ENCODE peak calls at places on chromosome 7, in nine cellular contexts. W, L, N, B, O, I, X, A and K are unnamed samples.

GRCh38 chr7:108630002-108630401 is 60.3 kb downstream of the DNAJB9 start:
- DNase-seq in W (no peak), L (no peak), N (no peak), B (peak; percentile 84), O (no peak), I (no peak), X (no peak), A (no peak), K (peak; percentile 57)

GRCh38 chr7:130476287-130477001 is 15.4 kb upstream of the MEST start:
- DNase-seq in W (no peak), L (no peak), N (no peak), B (no peak), O (no peak), I (no peak), X (no peak), A (no peak), K (no peak)

GRCh38 chr7:125563964-125564529 is 634.4 kb upstream of the POT1 start:
- DNase-seq in W (peak; percentile 26), L (peak; percentile 19), N (no peak), B (no peak), O (no peak), I (no peak), X (no peak), A (no peak), K (no peak)

GRCh38 chr7:49852619-49853462 is 79.4 kb downstream of the VWC2 start:
- DNase-seq in W (peak; percentile 64), L (peak; percentile 44), N (no peak), B (peak; percentile 88), O (peak; percentile 48), I (no peak), X (peak; percentile 23), A (no peak), K (peak; percentile 74)

GRCh38 chr7:100723732-100724275 is 3.5 kb downstream of the EPO start:
- DNase-seq in W (no peak), L (no peak), N (no peak), B (no peak), O (no peak), I (no peak), X (no peak), A (no peak), K (no peak)

GRCh38 chr7:28041508-28042314 is 138.9 kb downstream of the JAZF1 start:
- DNase-seq in W (no peak), L (peak; percentile 97), N (no peak), B (no peak), O (peak; percentile 66), I (no peak), X (no peak), A (no peak), K (no peak)

GRCh38 chr7:1220958-1221745 is 11.5 kb upstream of the UNCX start:
- DNase-seq in W (no peak), L (no peak), N (no peak), B (no peak), O (no peak), I (no peak), X (no peak), A (no peak), K (no peak)

GRCh38 chr7:50533849-50534248 is 31.4 kb downstream of the DDC start:
- DNase-seq in W (no peak), L (no peak), N (no peak), B (no peak), O (no peak), I (no peak), X (no peak), A (no peak), K (no peak)

GRCh38 chr7:95723583-95724180 is 48.7 kb upstream of the DYNC1I1 start:
- DNase-seq in W (peak; percentile 60), L (peak; percentile 57), N (no peak), B (peak; percentile 76), O (no peak), I (no peak), X (peak; percentile 57), A (peak; percentile 55), K (peak; percentile 64)

GRCh38 chr7:28418311-28418710 is 6.0 kb downstream of the CREB5 start:
- DNase-seq in W (no peak), L (no peak), N (no peak), B (peak; percentile 28), O (no peak), I (no peak), X (no peak), A (no peak), K (no peak)

GRCh38 chr7:155808551-155809331 is 3.5 kb downstream of the SHH start:
- DNase-seq in W (no peak), L (no peak), N (no peak), B (no peak), O (no peak), I (no peak), X (no peak), A (no peak), K (no peak)

GRCh38 chr7:94912085-94912484 is 4.7 kb downstream of the PPP1R9A start:
- DNase-seq in W (no peak), L (no peak), N (no peak), B (no peak), O (no peak), I (no peak), X (no peak), A (no peak), K (no peak)

GRCh38 chr7:73738220-73738611 is 386 bp downstream of the ABHD11 start:
- DNase-seq in W (peak; percentile 64), L (peak; percentile 55), N (peak; percentile 73), B (peak; percentile 52), O (no peak), I (peak; percentile 33), X (peak; percentile 33), A (no peak), K (peak; percentile 69)

GRCh38 chr7:44294325-44295069 is 30.9 kb downstream of the CAMK2B start:
- DNase-seq in W (no peak), L (no peak), N (peak; percentile 31), B (no peak), O (no peak), I (no peak), X (no peak), A (no peak), K (peak; percentile 0)

GRCh38 chr7:46311951-46312350 is 390.9 kb upstream of the IGFBP3 start:
- DNase-seq in W (no peak), L (no peak), N (no peak), B (no peak), O (no peak), I (no peak), X (no peak), A (no peak), K (no peak)

GRCh38 chr7:100504887-100505611 is 21.3 kb downstream of the NYAP1 start:
- DNase-seq in W (no peak), L (no peak), N (no peak), B (no peak), O (no peak), I (no peak), X (no peak), A (no peak), K (no peak)

GRCh38 chr7:28355553-28356319 is 56.6 kb upstream of the CREB5 start:
- DNase-seq in W (no peak), L (no peak), N (no peak), B (no peak), O (no peak), I (no peak), X (no peak), A (no peak), K (no peak)

GRCh38 chr7:149670288-149670687 is 103.1 kb downstream of the ZNF467 start:
- DNase-seq in W (no peak), L (peak; percentile 18), N (no peak), B (peak; percentile 96), O (no peak), I (no peak), X (no peak), A (no peak), K (peak; percentile 85)

GRCh38 chr7:24922099-24922773 is 57.7 kb downstream of the OSBPL3 start:
- DNase-seq in W (no peak), L (peak; percentile 25), N (no peak), B (no peak), O (no peak), I (no peak), X (no peak), A (no peak), K (no peak)